ENCODE peak calls at places on chromosomes 3 and 15, in four cellular contexts. U is epithelial cell of esophagus; Z is stimulated activated CD8-positive, alpha-beta memory T cell treated with anti-CD3 and anti-CD28 coated beads, Interleukin-7, amount 100 ng/mL, for 24 hours; M is activated CD4-positive, alpha-beta T cell treated with anti-CD3 and anti-CD28 coated beads, Interleukin-2, amount 50 U/mL, for 24 hours. B is an unnamed sample.

GRCh38 chr3:125511420-125512094 is 8.4 kb downstream of the SNX4 start:
- DNase-seq in M (no peak), Z (no peak), U (no peak), B (no peak)

GRCh38 chr3:152593242-152593641 is 241.7 kb upstream of the P2RY1 start:
- DNase-seq in U (no peak), Z (no peak), M (no peak), B (no peak)

GRCh38 chr3:64954995-64955636 is 267.3 kb upstream of the ADAMTS9 start:
- DNase-seq in Z (no peak), U (peak), M (no peak), B (peak)

GRCh38 chr3:23805228-23805880 is 401 bp upstream of the UBE2E1 start:
- DNase-seq in M (no peak), Z (no peak), U (no peak), B (no peak)

GRCh38 chr3:36397856-36398255 is 17.6 kb downstream of the STAC start:
- DNase-seq in Z (no peak), U (no peak), M (no peak), B (no peak)

GRCh38 chr3:60365360-60365759 is 885.9 kb downstream of the FHIT start:
- DNase-seq in U (peak), M (no peak), Z (no peak), B (no peak)

GRCh38 chr15:68022061-68022460 is 32.1 kb upstream of the PIAS1 start:
- DNase-seq in Z (no peak), M (no peak), U (no peak), B (peak)

GRCh38 chr3:150348500-150348899 is 59.6 kb upstream of the TSC22D2 start:
- DNase-seq in U (peak), M (no peak), Z (no peak), B (no peak)

GRCh38 chr3:35673017-35673416 is 33.7 kb downstream of the ARPP21 start:
- DNase-seq in M (no peak), U (no peak), Z (no peak), B (no peak)

GRCh38 chr3:4587061-4587837 is 94.1 kb downstream of the ITPR1 start:
- DNase-seq in Z (no peak), U (no peak), M (no peak), B (no peak)

GRCh38 chr3:18423401-18424212 is 1.5 kb downstream of the SATB1 start:
- DNase-seq in U (peak), Z (no peak), M (no peak), B (peak)

GRCh38 chr3:150675587-150675986 is 28.1 kb downstream of the ERICH6 start:
- DNase-seq in U (no peak), M (no peak), Z (no peak), B (no peak)

GRCh38 chr3:25940935-25941334 is 151.0 kb downstream of the OXSM start:
- DNase-seq in M (no peak), Z (no peak), U (no peak), B (no peak)

GRCh38 chr15:40052604-40053003 is 13.6 kb upstream of the SRP14 start:
- DNase-seq in U (no peak), Z (no peak), M (no peak), B (no peak)

GRCh38 chr3:56536735-56537134 is 20.2 kb upstream of the CCDC66 start:
- DNase-seq in Z (no peak), M (no peak), U (no peak), B (no peak)

GRCh38 chr15:52427804-52428203 is 100.9 kb downstream of the MYO5A start:
- DNase-seq in Z (no peak), U (peak), M (no peak), B (no peak)

GRCh38 chr3:128449111-128449638 is 17.5 kb downstream of the DNAJB8 start:
- DNase-seq in M (no peak), Z (no peak), U (no peak), B (no peak)

GRCh38 chr3:14545251-14545635 is 5.1 kb upstream of the GRIP2 start:
- DNase-seq in Z (no peak), M (no peak), U (no peak), B (no peak)